ENCODE peak calls at places on chromosomes 2 and 18, in seven cellular contexts. X, Y, T, U, I, J and O are unnamed samples.

GRCh38 chr2:65834657-65835056 is 402.3 kb upstream of the SPRED2 start:
- DNase-seq in X (no peak), I (no peak), U (no peak), Y (no peak), T (no peak), J (no peak), O (no peak)

GRCh38 chr2:227871375-227871788 is at the start of gene DAW1:
- DNase-seq in Y (peak), U (peak), T (peak), X (peak), J (peak), I (no peak), O (no peak)

GRCh38 chr2:230873670-230874401 is 9.1 kb downstream of the ITM2C start:
- DNase-seq in I (no peak), T (no peak), J (no peak), X (peak), U (no peak), Y (peak), O (no peak)

GRCh38 chr18:55220523-55220922 is 261.3 kb upstream of the CCDC68 start:
- DNase-seq in J (no peak), X (no peak), I (no peak), U (no peak), Y (peak), T (peak), O (no peak)

GRCh38 chr2:19719540-19719939 is 182.2 kb downstream of the TTC32 start:
- DNase-seq in X (no peak), I (no peak), U (no peak), Y (no peak), J (no peak), T (no peak), O (no peak)

GRCh38 chr2:15225131-15225530 is 336.0 kb downstream of the NBAS start:
- DNase-seq in U (no peak), Y (no peak), X (no peak), T (no peak), I (no peak), J (no peak), O (no peak)

GRCh38 chr2:108444941-108445840 is 3.8 kb upstream of the GCC2 start:
- DNase-seq in X (peak), T (no peak), U (no peak), I (no peak), Y (no peak), J (peak), O (no peak)

GRCh38 chr2:69581774-69582581 is 61.6 kb downstream of the AAK1 start:
- DNase-seq in T (peak), I (no peak), Y (no peak), U (no peak), J (peak), X (peak), O (no peak)

GRCh38 chr2:219916261-219916660 is 288.8 kb downstream of the SLC4A3 start:
- DNase-seq in X (no peak), J (no peak), U (no peak), Y (no peak), T (no peak), I (no peak), O (no peak)

GRCh38 chr2:58377181-58377580 is 136.1 kb upstream of the FANCL start:
- DNase-seq in X (no peak), T (no peak), I (no peak), U (no peak), J (peak), Y (no peak), O (no peak)

GRCh38 chr2:43609304-43609883 is 13.6 kb upstream of the THADA start:
- DNase-seq in I (peak), U (no peak), X (peak), J (peak), Y (peak), T (peak), O (peak)

GRCh38 chr2:57376985-57377384 is 669.6 kb upstream of the VRK2 start:
- DNase-seq in X (no peak), Y (peak), J (peak), T (peak), I (peak), U (no peak), O (peak)

GRCh38 chr2:9343524-9343923 is 79.8 kb downstream of the ITGB1BP1 start:
- DNase-seq in I (no peak), T (no peak), X (no peak), Y (no peak), J (no peak), U (no peak), O (no peak)

GRCh38 chr18:44599409-44599808 is 81.3 kb upstream of the SETBP1 start:
- DNase-seq in Y (no peak), I (no peak), X (peak), U (peak), J (peak), T (peak), O (peak)